ENCODE peak calls at places on chromosomes 4 and X, in ten cellular contexts. O is lung; R is ovary; K is SK-N-SH; V is tibial nerve; I is fibroblast of lung; C is upper lobe of right lung; Y is CD8-positive, alpha-beta memory T cell; B is AG04450; L is left ventricle myocardium inferior. J is an unnamed sample.

GRCh38 chr4:37989398-37990260 is 29.4 kb downstream of the PTTG2 start:
- DNase-seq in O (no peak), R (no peak), K (no peak), V (no peak), I (no peak), C (no peak), Y (no peak), B (no peak), L (no peak), J (no peak)

GRCh38 chr4:144411119-144411518 is 234.8 kb upstream of the HHIP start:
- DNase-seq in O (no peak), R (no peak), K (no peak), V (no peak), I (no peak), C (no peak), Y (no peak), B (no peak), L (no peak), J (no peak)

GRCh38 chrX:54799046-54799445 is 991 bp upstream of the ITIH6 start:
- DNase-seq in O (no peak), R (no peak), K (no peak), V (no peak), I (no peak), C (no peak), Y (no peak), B (no peak), L (no peak), J (no peak)

GRCh38 chrX:72262077-72262476 is 15.0 kb downstream of the RPS4X start:
- DNase-seq in O (peak), R (no peak), K (no peak), V (no peak), I (no peak), C (no peak), Y (no peak), B (no peak), L (no peak), J (no peak)

GRCh38 chr4:1975880-1976279 is 32.9 kb downstream of the NELFA start:
- DNase-seq in O (no peak), R (no peak), K (no peak), V (no peak), I (no peak), C (peak), Y (no peak), B (no peak), L (no peak), J (no peak)

GRCh38 chrX:10160221-10160620 is 3.4 kb downstream of the CLCN4 start:
- DNase-seq in O (no peak), R (no peak), K (no peak), V (no peak), I (no peak), C (no peak), Y (no peak), B (no peak), L (no peak), J (no peak)

GRCh38 chr4:67565284-67565683 is 6.8 kb downstream of the STAP1 start:
- DNase-seq in O (no peak), R (no peak), K (no peak), V (no peak), I (no peak), C (no peak), Y (no peak), B (no peak), L (no peak), J (no peak)

GRCh38 chr4:95107635-95108034 is 349.9 kb downstream of the BMPR1B start:
- DNase-seq in O (no peak), R (no peak), K (no peak), V (peak), I (peak), C (no peak), Y (no peak), B (no peak), L (no peak), J (peak)

GRCh38 chr4:84529169-84529751 is 30.2 kb upstream of the NKX6-1 start:
- DNase-seq in O (no peak), R (no peak), K (peak), V (no peak), I (peak), C (no peak), Y (no peak), B (no peak), L (no peak), J (peak)

GRCh38 chr4:120025516-120025915 is 41.1 kb downstream of the MAD2L1 start:
- DNase-seq in O (no peak), R (no peak), K (no peak), V (no peak), I (peak), C (no peak), Y (no peak), B (no peak), L (no peak), J (no peak)

GRCh38 chr4:53682196-53682595 is 90.9 kb upstream of the LNX1 start:
- DNase-seq in O (no peak), R (no peak), K (no peak), V (no peak), I (peak), C (no peak), Y (no peak), B (peak), L (no peak), J (peak)

GRCh38 chr4:69523385-69524132 is 27.9 kb upstream of the UGT2B4 start:
- DNase-seq in O (no peak), R (no peak), K (no peak), V (no peak), I (no peak), C (no peak), Y (no peak), B (no peak), L (no peak), J (no peak)

GRCh38 chr4:161869511-161869910 is 294.3 kb downstream of the FSTL5 start:
- DNase-seq in O (no peak), R (no peak), K (no peak), V (no peak), I (no peak), C (no peak), Y (no peak), B (no peak), L (no peak), J (no peak)

DNA sequence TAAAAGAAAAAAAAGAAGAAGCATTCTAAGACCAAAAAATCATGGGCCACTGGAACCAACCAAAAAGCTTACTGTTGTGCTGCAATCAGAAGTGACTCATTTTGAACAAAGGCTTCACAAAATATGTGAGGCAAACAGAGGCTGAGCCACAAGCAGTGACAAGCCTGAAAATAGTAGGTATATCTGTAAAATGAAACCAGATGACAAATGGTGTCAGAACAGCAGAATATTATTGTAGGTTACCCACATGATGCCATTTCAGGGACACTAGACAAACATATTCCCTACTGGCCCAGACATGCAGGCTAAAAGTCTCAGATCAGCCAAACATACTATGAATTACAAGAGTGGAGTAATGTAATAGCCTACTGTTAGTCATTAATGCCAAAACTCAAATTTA is 1301.8 kb upstream of the DIAPH2 start:
- DNase-seq in O (no peak), R (no peak), K (no peak), V (no peak), I (no peak), C (no peak), Y (no peak), B (no peak), L (no peak), J (no peak)
- H3K27ac ChIP-seq in O (no peak), R (no peak), K (no peak), V (no peak), I (no peak), C (no peak), Y (no peak), B (no peak), L (no peak), J (no peak)

GRCh38 chrX:148540114-148540513 is 39.7 kb downstream of the AFF2 start:
- DNase-seq in O (no peak), R (no peak), K (no peak), V (no peak), I (no peak), C (no peak), Y (no peak), B (no peak), L (no peak), J (no peak)

GRCh38 chrX:148538582-148538981 is 38.2 kb downstream of the AFF2 start:
- DNase-seq in O (no peak), R (no peak), K (no peak), V (no peak), I (no peak), C (no peak), Y (no peak), B (no peak), L (no peak), J (no peak)

GRCh38 chrX:148535639-148536038 is 35.2 kb downstream of the AFF2 start:
- DNase-seq in O (no peak), R (no peak), K (no peak), V (no peak), I (no peak), C (no peak), Y (no peak), B (no peak), L (no peak), J (no peak)

GRCh38 chrX:148537556-148538182 is 37.3 kb downstream of the AFF2 start:
- DNase-seq in O (no peak), R (no peak), K (no peak), V (no peak), I (no peak), C (no peak), Y (no peak), B (no peak), L (no peak), J (no peak)

DNA sequence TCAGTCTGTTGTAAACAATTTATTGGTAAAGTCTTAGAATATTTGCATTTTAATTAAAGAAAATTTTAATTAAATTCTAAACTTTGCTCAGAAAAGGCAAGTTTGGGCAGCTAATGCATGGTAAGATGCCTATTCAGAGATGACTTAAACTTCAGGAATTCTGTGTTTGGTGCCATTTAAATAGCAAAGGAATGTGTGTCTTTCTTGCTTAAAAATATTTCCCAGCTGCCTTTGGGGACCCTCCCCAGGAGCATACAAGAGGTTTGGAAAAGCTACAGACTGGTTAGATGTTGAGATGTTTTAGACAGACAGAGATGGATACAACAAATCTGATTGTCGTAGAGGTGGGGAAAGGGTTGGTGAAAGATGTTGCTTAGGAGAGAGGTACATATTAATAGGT is 36.5 kb downstream of the AFF2 start:
- DNase-seq in O (no peak), R (no peak), K (no peak), V (no peak), I (no peak), C (no peak), Y (no peak), B (no peak), L (no peak), J (no peak)
- H3K27ac ChIP-seq in O (no peak), R (no peak), K (no peak), V (no peak), I (no peak), C (no peak), Y (no peak), B (no peak), L (no peak), J (no peak)

DNA sequence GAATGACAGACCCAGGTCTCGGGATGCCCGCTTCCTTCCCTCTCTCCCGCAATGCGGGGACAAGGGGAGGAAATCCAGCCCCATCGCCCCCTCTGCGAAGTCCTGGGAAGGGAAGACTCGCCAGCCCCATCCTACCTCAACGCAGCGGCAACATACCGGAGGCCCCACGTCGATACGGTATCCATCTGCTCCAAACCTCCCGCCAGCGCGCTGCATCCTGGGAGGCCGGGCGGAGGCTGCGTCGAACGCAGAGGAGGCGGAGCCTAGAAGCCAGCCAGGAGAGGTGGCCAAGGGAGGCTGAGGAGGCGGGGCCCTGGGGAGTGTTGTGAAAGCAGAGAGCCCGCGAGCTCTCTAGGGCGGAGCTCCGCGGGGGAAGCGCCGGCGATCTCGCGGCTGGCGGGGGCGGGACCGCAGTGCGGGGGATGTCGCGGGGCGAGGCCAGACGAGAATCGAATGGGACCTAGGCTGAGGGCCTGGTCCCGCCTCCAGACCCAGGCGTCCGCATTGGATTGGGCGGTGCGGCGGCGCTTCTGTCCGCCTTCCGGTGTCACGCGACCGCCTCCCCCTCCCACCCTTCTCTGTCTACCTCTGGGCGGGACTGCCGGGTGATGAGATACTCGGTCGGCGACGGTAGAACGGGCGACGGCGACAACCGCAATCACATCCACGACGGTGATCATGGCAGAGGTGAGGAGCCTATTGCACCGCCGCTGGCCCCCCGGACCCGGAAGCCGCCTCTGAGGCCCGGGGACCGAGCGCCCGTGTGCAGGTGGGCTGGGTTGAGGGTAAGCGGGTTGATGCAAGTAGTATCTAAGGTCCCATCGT is at the start of the genes FANCB and MOSPD2:
- DNase-seq in O (peak), R (peak), K (peak), V (peak), I (peak), C (peak), Y (peak), B (peak), L (peak), J (peak)
- H3K27ac ChIP-seq in O (peak), R (no peak), K (peak), V (peak), I (peak), C (peak), Y (peak), B (peak), L (peak), J (peak)

DNA sequence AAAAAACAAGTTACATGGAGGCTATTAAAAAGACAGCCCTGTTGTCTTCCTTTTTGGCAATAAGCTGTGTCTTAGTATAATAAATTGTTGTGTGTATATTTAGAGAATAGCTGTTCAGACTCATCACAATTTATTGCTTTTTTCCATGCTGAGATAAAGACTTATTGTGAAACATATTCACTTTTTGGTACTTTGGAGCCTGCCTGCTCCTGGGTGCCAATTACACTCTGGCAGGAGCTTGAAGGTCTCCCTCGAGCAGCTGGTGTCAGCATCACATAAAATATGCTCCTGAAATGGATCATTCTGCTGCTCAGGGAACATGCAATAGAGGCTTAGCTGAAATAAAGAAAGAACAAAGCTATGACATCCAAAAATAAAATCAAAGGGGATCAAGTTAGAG is 211.6 kb upstream of the DKK2 start:
- DNase-seq in O (no peak), R (no peak), K (no peak), V (no peak), I (peak), C (no peak), Y (no peak), B (no peak), L (no peak), J (no peak)
- H3K27ac ChIP-seq in O (no peak), R (no peak), K (peak), V (no peak), I (no peak), C (no peak), Y (no peak), B (no peak), L (no peak), J (no peak)

GRCh38 chr4:958836-959337 is 14.5 kb downstream of the DGKQ start:
- DNase-seq in O (no peak), R (no peak), K (no peak), V (no peak), I (no peak), C (peak), Y (no peak), B (no peak), L (no peak), J (no peak)
- H3K27ac ChIP-seq in O (no peak), R (no peak), K (no peak), V (no peak), I (no peak), C (no peak), Y (no peak), B (no peak), L (no peak), J (no peak)

GRCh38 chrX:31340587-31340986 is 268.7 kb upstream of the FTHL17 start:
- DNase-seq in O (no peak), R (no peak), K (no peak), V (no peak), I (no peak), C (no peak), Y (no peak), B (no peak), L (no peak), J (no peak)
- H3K27ac ChIP-seq in O (no peak), R (no peak), K (no peak), V (no peak), I (no peak), C (no peak), Y (no peak), B (no peak), L (no peak), J (no peak)

GRCh38 chr4:142781114-142781513 is 65.0 kb downstream of the INPP4B start:
- DNase-seq in O (no peak), R (no peak), K (no peak), V (no peak), I (no peak), C (no peak), Y (no peak), B (no peak), L (no peak), J (no peak)
- H3K27ac ChIP-seq in O (no peak), R (no peak), K (no peak), V (no peak), I (no peak), C (no peak), Y (no peak), B (no peak), L (no peak), J (no peak)

J was measured in cardiac muscle cell.